ENCODE peak calls at places on chromosomes 6 and 20, in ten cellular contexts. L is naive thymus-derived CD8-positive, alpha-beta T cell; V is GM10248; H is effector CD4-positive, alpha-beta T cell; X is stimulated activated CD4-positive, alpha-beta T cell treated with anti-CD3 and anti-CD28 coated beads, Interleukin-1b, Interleukin-23, amount 100 ng/mL, for 48 hours; S is M059J; J is hippocampal formation; M is SW480; K is right atrium auricular region; G is neural crest cell. E is an unnamed sample.

GRCh38 chr6:22657341-22657985 is 88.1 kb downstream of the HDGFL1 start:
- DNase-seq in L (no peak), V (no peak), H (no peak), X (no peak), S (no peak), J (peak; percentile 91), M (peak; percentile 1), K (no peak), G (no peak), E (no peak)

GRCh38 chr6:149843051-149843633 is 21.0 kb downstream of the LRP11 start:
- DNase-seq in L (no peak), V (no peak), H (no peak), X (no peak), S (peak; percentile 39), J (no peak), M (no peak), K (peak; percentile 67), G (no peak), E (no peak)

GRCh38 chr6:31836036-31836675 is 8.6 kb downstream of the HSPA1B start:
- DNase-seq in L (no peak), V (no peak), H (no peak), X (no peak), S (no peak), J (no peak), M (no peak), K (no peak), G (no peak), E (no peak)

GRCh38 chr6:132235596-132236280 is 165.5 kb downstream of the MOXD1 start:
- DNase-seq in L (no peak), V (no peak), H (no peak), X (no peak), S (peak; percentile 21), J (no peak), M (no peak), K (no peak), G (no peak), E (no peak)

GRCh38 chr6:87482382-87482781 is 9.6 kb downstream of the SLC35A1 start:
- DNase-seq in L (no peak), V (no peak), H (no peak), X (no peak), S (no peak), J (no peak), M (no peak), K (no peak), G (no peak), E (no peak)

GRCh38 chr6:636488-636887 is 20.4 kb downstream of the HUS1B start:
- DNase-seq in L (no peak), V (peak; percentile 66), H (no peak), X (no peak), S (no peak), J (no peak), M (no peak), K (no peak), G (no peak), E (no peak)

GRCh38 chr6:127462391-127462790 is 3.2 kb upstream of the KIAA0408 start:
- DNase-seq in L (no peak), V (no peak), H (no peak), X (no peak), S (peak; percentile 33), J (no peak), M (no peak), K (no peak), G (no peak), E (no peak)

GRCh38 chr20:46249671-46250070 is 58.6 kb downstream of the CDH22 start:
- DNase-seq in L (no peak), V (no peak), H (no peak), X (no peak), S (no peak), J (no peak), M (no peak), K (no peak), G (no peak), E (no peak)

GRCh38 chr6:25868784-25869183 is 5.3 kb downstream of the SLC17A3 start:
- DNase-seq in L (no peak), V (no peak), H (no peak), X (no peak), S (no peak), J (no peak), M (no peak), K (no peak), G (no peak), E (no peak)

GRCh38 chr20:62536731-62537401 is 61.1 kb upstream of the GATA5 start:
- DNase-seq in L (no peak), V (no peak), H (no peak), X (no peak), S (peak; percentile 42), J (no peak), M (peak; percentile 88), K (no peak), G (no peak), E (no peak)

GRCh38 chr6:141548969-141549368 is 583.8 kb upstream of the GJE1 start:
- DNase-seq in L (no peak), V (no peak), H (no peak), X (no peak), S (peak; percentile 73), J (no peak), M (no peak), K (no peak), G (no peak), E (no peak)

GRCh38 chr20:13261460-13262301 is 40.6 kb downstream of the ISM1 start:
- DNase-seq in L (peak; percentile 55), V (peak; percentile 52), H (peak; percentile 47), X (peak; percentile 66), S (peak; percentile 62), J (no peak), M (peak; percentile 84), K (no peak), G (peak; percentile 55), E (peak; percentile 42)

GRCh38 chr6:13038315-13039261 is 289.7 kb downstream of the TBC1D7 start:
- DNase-seq in L (no peak), V (no peak), H (no peak), X (no peak), S (no peak), J (no peak), M (no peak), K (no peak), G (no peak), E (no peak)

GRCh38 chr6:36548401-36548743 is 1.1 kb upstream of the STK38 start:
- DNase-seq in L (no peak), V (no peak), H (no peak), X (no peak), S (no peak), J (no peak), M (no peak), K (no peak), G (no peak), E (no peak)

GRCh38 chr6:162971346-162971745 is 243.6 kb downstream of the PACRG start:
- DNase-seq in L (no peak), V (no peak), H (no peak), X (no peak), S (no peak), J (no peak), M (no peak), K (no peak), G (no peak), E (no peak)

GRCh38 chr20:58826271-58826670 is 24.4 kb downstream of the GNAS-AS1 start:
- DNase-seq in L (no peak), V (no peak), H (no peak), X (no peak), S (no peak), J (no peak), M (no peak), K (no peak), G (no peak), E (no peak)

GRCh38 chr6:139701695-139702094 is 327.2 kb upstream of the CITED2 start:
- DNase-seq in L (no peak), V (no peak), H (no peak), X (no peak), S (no peak), J (no peak), M (no peak), K (no peak), G (no peak), E (no peak)

GRCh38 chr6:5422321-5422915 is 161.1 kb downstream of the FARS2 start:
- DNase-seq in L (no peak), V (peak; percentile 29), H (no peak), X (peak; percentile 8), S (peak; percentile 55), J (no peak), M (no peak), K (no peak), G (no peak), E (no peak)

GRCh38 chr20:17594443-17594842 is 24.6 kb downstream of the DSTN start:
- DNase-seq in L (no peak), V (no peak), H (no peak), X (no peak), S (no peak), J (no peak), M (no peak), K (no peak), G (no peak), E (peak; percentile 87)